ENCODE peak calls at places on chromosomes 2 and 18, in nine cellular contexts. S is esophagus squamous epithelium, I is tibial nerve, Z is Panc1, R is right lobe of liver, K is thoracic aorta, E is neuronal stem cell, M is HCT116, C is substantia nigra. L is an unnamed sample.

GRCh38 chr18:71028285-71028762 is 739.5 kb downstream of the SOCS6 start:
- DNase-seq in S (no peak), I (no peak), Z (no peak), R (peak; percentile 44), K (no peak), E (no peak), M (no peak), C (no peak), L (peak; percentile 41)

GRCh38 chr2:160267022-160267421 is 67.0 kb upstream of the ITGB6 start:
- DNase-seq in S (no peak), I (no peak), Z (no peak), R (no peak), K (no peak), E (no peak), M (no peak), C (no peak), L (no peak)

GRCh38 chr2:110946892-110947291 is 173.8 kb upstream of the BCL2L11 start:
- DNase-seq in S (no peak), I (no peak), Z (no peak), R (no peak), K (no peak), E (no peak), M (no peak), C (no peak), L (peak; percentile 23)

GRCh38 chr2:96108578-96109561 is 7.5 kb downstream of the ADRA2B start:
- DNase-seq in S (no peak), I (no peak), Z (no peak), R (no peak), K (no peak), E (peak; percentile 26), M (no peak), C (no peak), L (peak; percentile 72)

GRCh38 chr2:181904022-181904632 is 12.6 kb downstream of the ITPRID2 start:
- DNase-seq in S (no peak), I (no peak), Z (no peak), R (no peak), K (no peak), E (peak; percentile 9), M (no peak), C (no peak), L (no peak)

GRCh38 chr2:124815386-124815785 is 790.3 kb downstream of the CNTNAP5 start:
- DNase-seq in S (no peak), I (no peak), Z (no peak), R (no peak), K (no peak), E (no peak), M (no peak), C (no peak), L (no peak)

GRCh38 chr2:97740590-97741182 is 27.3 kb downstream of the ZAP70 start:
- DNase-seq in S (no peak), I (no peak), Z (peak; percentile 42), R (no peak), K (no peak), E (peak; percentile 37), M (peak; percentile 29), C (peak; percentile 17), L (no peak)

GRCh38 chr2:86020984-86021383 is 84.7 kb downstream of the POLR1A start:
- DNase-seq in S (no peak), I (peak; percentile 42), Z (no peak), R (no peak), K (no peak), E (no peak), M (no peak), C (peak; percentile 90), L (peak; percentile 80)

GRCh38 chr18:45896452-45896851 is 70.7 kb downstream of the EPG5 start:
- DNase-seq in S (no peak), I (no peak), Z (no peak), R (no peak), K (no peak), E (no peak), M (no peak), C (no peak), L (no peak)

GRCh38 chr18:33821503-33821902 is 243.5 kb downstream of the ASXL3 start:
- DNase-seq in S (no peak), I (no peak), Z (no peak), R (no peak), K (no peak), E (no peak), M (no peak), C (no peak), L (no peak)

GRCh38 chr18:58229162-58229561 is 185.1 kb downstream of the NEDD4L start:
- DNase-seq in S (no peak), I (no peak), Z (no peak), R (no peak), K (no peak), E (no peak), M (no peak), C (no peak), L (no peak)
- H3K27ac ChIP-seq in S (no peak overlapping the region), I (no peak overlapping the region), Z (no peak overlapping the region), R (no peak overlapping the region), K (no peak overlapping the region), E (no peak overlapping the region), M (no peak overlapping the region), C (no peak overlapping the region), L (no peak overlapping the region)

GRCh38 chr2:27024188-27024587 is 8.6 kb upstream of the TMEM214 start:
- DNase-seq in S (no peak), I (no peak), Z (no peak), R (no peak), K (no peak), E (no peak), M (no peak), C (no peak), L (peak; percentile 56)
- H3K27ac ChIP-seq in S (no peak overlapping the region), I (no peak overlapping the region), Z (no peak overlapping the region), R (no peak overlapping the region), K (no peak overlapping the region), E (no peak overlapping the region), M (no peak overlapping the region), C (no peak overlapping the region), L (no peak overlapping the region)

GRCh38 chr2:231288535-231289078 is 90.2 kb downstream of the ARMC9 start:
- DNase-seq in S (no peak), I (no peak), Z (no peak), R (no peak), K (no peak), E (no peak), M (no peak), C (no peak), L (no peak)
- H3K27ac ChIP-seq in S (no peak overlapping the region), I (no peak overlapping the region), Z (no peak overlapping the region), R (no peak overlapping the region), K (no peak overlapping the region), E (no peak overlapping the region), M (no peak overlapping the region), C (no peak overlapping the region), L (no peak overlapping the region)

DNA sequence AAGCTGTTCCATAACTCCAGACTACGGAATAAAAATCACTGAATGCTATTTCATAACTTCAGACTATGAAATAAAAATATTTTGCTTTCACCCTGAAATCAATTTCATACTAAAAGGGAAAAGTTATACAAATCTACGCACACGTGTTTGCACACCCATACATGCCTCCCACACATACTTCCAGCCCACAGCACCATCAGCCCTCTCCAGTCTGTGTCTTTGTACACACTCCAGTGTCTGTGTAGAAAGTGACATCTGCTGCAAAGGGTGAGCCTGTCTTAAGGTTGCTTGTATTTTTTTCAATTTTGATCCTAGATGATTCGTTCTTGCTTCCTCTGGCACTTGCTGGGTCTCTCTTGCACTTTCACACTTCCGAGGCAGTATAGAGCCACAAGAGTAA is 53.6 kb downstream of the VIT start:
- DNase-seq in S (no peak), I (no peak), Z (no peak), R (no peak), K (no peak), E (no peak), M (no peak), C (no peak), L (no peak)
- H3K27ac ChIP-seq in S (no peak overlapping the region), I (no peak overlapping the region), Z (no peak overlapping the region), R (no peak overlapping the region), K (no peak overlapping the region), E (no peak overlapping the region), M (no peak overlapping the region), C (no peak overlapping the region), L (no peak overlapping the region)

DNA sequence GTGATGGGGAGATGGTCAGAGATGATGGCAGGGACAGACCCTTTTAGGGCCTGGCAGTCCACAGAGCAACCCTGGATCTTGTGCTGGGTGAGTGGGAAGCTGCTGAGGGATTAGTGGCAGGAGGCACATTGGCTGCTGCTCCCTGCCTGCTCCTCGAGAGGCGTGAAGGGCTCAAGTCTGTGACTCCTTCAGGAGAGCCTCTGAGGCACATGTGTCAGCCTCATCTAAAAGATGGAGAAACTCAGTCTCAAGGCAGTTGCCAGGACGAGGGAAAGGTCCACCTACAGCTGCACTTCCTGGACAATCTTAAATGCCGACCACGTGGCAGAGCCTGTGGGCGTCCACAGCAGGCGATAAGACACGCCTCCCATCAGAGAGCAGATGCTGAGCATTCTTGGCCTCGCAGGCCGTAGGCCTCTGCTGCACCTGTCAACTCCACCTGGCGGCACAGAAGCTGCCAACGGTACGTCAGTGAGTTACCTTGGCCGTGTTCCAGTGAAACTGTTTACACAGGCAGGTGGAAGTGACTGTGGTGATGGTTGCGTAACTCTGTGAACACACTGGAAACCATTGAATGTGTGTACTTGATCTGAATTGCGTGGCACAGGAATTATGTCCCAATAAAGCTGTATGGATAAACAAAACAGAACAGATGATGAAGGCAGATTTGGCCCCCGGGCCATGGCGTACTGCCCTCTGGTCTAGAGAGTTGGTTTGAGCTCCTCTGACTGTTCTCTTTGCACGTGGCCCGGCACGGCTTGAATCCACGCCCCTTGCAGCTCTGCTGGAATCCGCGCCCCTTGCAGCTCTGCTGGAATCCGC is 114.4 kb downstream of the RNF144A start:
- DNase-seq in S (no peak), I (no peak), Z (no peak), R (peak; percentile 88), K (no peak), E (no peak), M (peak; percentile 52), C (no peak), L (peak; percentile 79)
- H3K27ac ChIP-seq in S (no peak overlapping the region), I (peak overlapping the region; percentile 38), Z (no peak overlapping the region), R (no peak overlapping the region), K (no peak overlapping the region), E (no peak overlapping the region), M (no peak overlapping the region), C (peak overlapping the region; percentile 30), L (peak overlapping the region; percentile 67)